ENCODE peak calls at places on chromosomes 2 and 18, in seven cellular contexts. G, H, T, K, Q, E and Y are unnamed samples.

GRCh38 chr18:10841203-10841602 is 308.2 kb downstream of the PIEZO2 start:
- DNase-seq in E (no peak), H (peak), T (no peak), G (no peak), K (no peak), Q (no peak), Y (no peak)

GRCh38 chr2:61255580-61256437 is 93.8 kb downstream of the C2orf74 start:
- DNase-seq in T (no peak), H (peak), G (no peak), E (no peak), K (peak), Q (no peak), Y (no peak)

GRCh38 chr2:100142393-100142792 is at the start of gene AFF3:
- DNase-seq in K (no peak), T (no peak), E (no peak), H (no peak), G (no peak), Q (no peak), Y (peak)

GRCh38 chr2:167438206-167438605 is 549.9 kb downstream of the XIRP2 start:
- DNase-seq in T (peak), K (peak), H (peak), E (no peak), Q (peak), G (no peak), Y (no peak)

GRCh38 chr18:31303771-31304170 is 14.2 kb upstream of the DSG1 start:
- DNase-seq in Q (no peak), T (no peak), E (no peak), K (peak), H (no peak), G (no peak), Y (no peak)

GRCh38 chr2:10814571-10815331 is 2.2 kb upstream of the PDIA6 start:
- DNase-seq in H (no peak), G (peak), T (peak), Q (no peak), K (peak), E (no peak), Y (no peak)

GRCh38 chr2:22817197-22817596 is 567.8 kb upstream of the KLHL29 start:
- DNase-seq in K (peak), E (no peak), T (no peak), Q (no peak), H (peak), G (no peak), Y (no peak)

GRCh38 chr2:181169459-181169858 is 189.1 kb downstream of the UBE2E3 start:
- DNase-seq in H (no peak), K (no peak), G (no peak), T (no peak), E (no peak), Q (no peak), Y (no peak)

GRCh38 chr2:55231546-55232083 is 478 bp downstream of the CLHC1 start:
- DNase-seq in K (no peak), H (peak), Q (no peak), G (no peak), E (no peak), T (peak), Y (no peak)

GRCh38 chr2:163182764-163183354 is 344.3 kb upstream of the KCNH7 start:
- DNase-seq in G (no peak), Q (peak), T (peak), H (peak), K (peak), E (no peak), Y (peak)

GRCh38 chr2:146776589-146776988 is 1068.2 kb upstream of the ACVR2A start:
- DNase-seq in E (no peak), G (no peak), H (no peak), T (no peak), K (no peak), Q (no peak), Y (no peak)

GRCh38 chr18:33010149-33010548 is 237.3 kb upstream of the KLHL14 start:
- DNase-seq in T (peak), Q (no peak), K (no peak), E (no peak), G (no peak), H (no peak), Y (no peak)

GRCh38 chr2:28355521-28356094 is 37.0 kb upstream of the FOSL2 start:
- DNase-seq in T (no peak), E (no peak), H (no peak), K (no peak), Q (peak), G (no peak), Y (no peak)

GRCh38 chr2:75539955-75540716 is 20.6 kb downstream of the EVA1A start:
- DNase-seq in Q (no peak), G (no peak), E (no peak), H (peak), T (no peak), K (no peak), Y (no peak)

GRCh38 chr2:127175406-127175805 is 44.7 kb downstream of the CYP27C1 start:
- DNase-seq in Q (peak), K (peak), T (no peak), G (no peak), H (peak), E (no peak), Y (no peak)

GRCh38 chr18:26702023-26702422 is 153.7 kb upstream of the KCTD1 start:
- DNase-seq in G (no peak), K (no peak), T (no peak), H (no peak), E (no peak), Q (no peak), Y (no peak)

DNA sequence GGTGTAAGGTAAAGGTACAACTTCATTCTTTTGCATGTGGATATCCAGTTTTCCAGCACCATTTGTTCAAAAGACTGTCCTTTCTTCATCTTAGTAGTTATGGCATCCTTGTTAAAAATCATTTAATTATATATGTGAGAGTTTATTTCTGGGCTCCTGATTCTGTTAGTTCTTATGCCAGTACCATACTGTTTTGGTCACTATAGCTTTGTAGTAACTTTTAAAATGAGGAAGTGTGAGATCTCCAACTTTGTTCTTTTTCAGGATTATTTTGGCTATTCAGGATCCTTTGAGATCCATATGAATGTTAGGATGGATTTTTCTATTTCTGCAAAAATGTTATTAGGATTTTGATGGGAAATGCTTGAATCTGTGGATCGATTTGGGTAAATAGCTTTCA is 16.8 kb downstream of the ACTR3 start:
- DNase-seq in Q (no peak), E (no peak), K (no peak), H (no peak), T (no peak), G (no peak), Y (no peak)
- TF ChIP-seq EZH2phosphoT487 in Q (no peak), E (no peak), K (no peak), H (no peak), T (no peak), G (no peak), Y (no peak)

GRCh38 chr2:240795468-240795867 is 24.6 kb downstream of the KIF1A start:
- DNase-seq in T (no peak), K (no peak), E (no peak), H (no peak), Q (no peak), G (no peak), Y (no peak)
- TF ChIP-seq EZH2phosphoT487 in T (no peak), K (no peak), E (no peak), H (no peak), Q (no peak), G (no peak), Y (no peak)

GRCh38 chr2:165818920-165819319 is 24.9 kb upstream of the GALNT3 start:
- DNase-seq in T (no peak), K (no peak), G (no peak), E (no peak), Q (no peak), H (no peak), Y (peak)
- TF ChIP-seq EZH2phosphoT487 in T (no peak), K (no peak), G (no peak), E (no peak), Q (no peak), H (no peak), Y (no peak)

GRCh38 chr18:35171315-35171987 is 69.4 kb upstream of the ZNF397 start:
- DNase-seq in E (no peak), K (no peak), H (peak), T (no peak), Q (peak), G (no peak), Y (no peak)

GRCh38 chr18:35172009-35172408 is 68.8 kb upstream of the ZNF397 start:
- DNase-seq in G (no peak), K (no peak), Q (no peak), H (no peak), E (no peak), T (no peak), Y (no peak)

GRCh38 chr18:35172451-35173035 is 68.3 kb upstream of the ZNF397 start:
- DNase-seq in E (no peak), T (no peak), K (no peak), G (no peak), Q (no peak), H (no peak), Y (no peak)

GRCh38 chr18:35176925-35177324 is 63.9 kb upstream of the ZNF397 start:
- DNase-seq in K (no peak), G (no peak), E (no peak), Q (no peak), T (no peak), H (no peak), Y (no peak)

DNA sequence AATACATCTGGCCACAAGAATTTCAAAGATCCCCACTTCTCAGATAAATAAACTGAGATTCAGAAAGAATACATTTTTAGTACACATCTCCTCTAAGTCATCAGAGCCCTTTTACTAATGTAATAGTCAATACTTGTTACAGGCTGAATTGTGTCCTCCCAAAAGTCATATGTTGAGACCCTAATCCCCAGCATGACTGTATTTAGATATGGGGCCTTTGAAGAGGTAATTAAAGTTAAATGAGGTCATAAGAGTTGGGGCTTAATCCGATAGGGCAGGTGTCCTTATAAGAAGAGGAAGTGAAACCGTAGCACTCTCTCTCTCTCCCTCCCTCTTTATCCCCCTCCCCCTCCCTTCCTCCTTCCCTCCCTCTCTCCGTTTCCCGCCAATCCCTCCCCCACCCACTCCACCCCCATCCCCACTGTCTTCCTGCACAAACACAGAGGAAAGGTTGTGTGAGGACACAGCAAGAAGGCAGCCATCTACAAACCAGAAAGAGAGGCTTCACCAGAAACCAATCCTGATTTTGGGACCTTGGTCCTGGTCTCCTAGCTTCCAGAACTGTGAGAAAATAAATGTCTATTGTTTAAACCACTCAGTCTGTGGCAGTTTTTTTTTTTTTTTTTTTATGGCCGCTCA is 66.6 kb upstream of the ZNF397 start:
- DNase-seq in G (no peak), T (peak), E (no peak), Q (no peak), K (no peak), H (no peak), Y (peak)
- TF ChIP-seq EZH2phosphoT487 in G (no peak), T (no peak), E (no peak), Q (no peak), K (no peak), H (no peak), Y (no peak)

GRCh38 chr2:111905990-111906735 is 7.8 kb downstream of the MERTK start:
- DNase-seq in H (no peak), T (no peak), Q (no peak), K (no peak), E (no peak), G (peak), Y (peak)

GRCh38 chr2:111900859-111901258 is 2.5 kb downstream of the MERTK start:
- DNase-seq in G (peak), Q (peak), K (peak), E (no peak), H (peak), T (peak), Y (peak)

GRCh38 chr2:111904726-111905476 is 6.5 kb downstream of the MERTK start:
- DNase-seq in H (no peak), K (no peak), E (no peak), T (no peak), Q (no peak), G (no peak), Y (no peak)

GRCh38 chr2:111903516-111903915 is 5.1 kb downstream of the MERTK start:
- DNase-seq in E (no peak), T (no peak), Q (no peak), H (no peak), K (no peak), G (no peak), Y (no peak)

DNA sequence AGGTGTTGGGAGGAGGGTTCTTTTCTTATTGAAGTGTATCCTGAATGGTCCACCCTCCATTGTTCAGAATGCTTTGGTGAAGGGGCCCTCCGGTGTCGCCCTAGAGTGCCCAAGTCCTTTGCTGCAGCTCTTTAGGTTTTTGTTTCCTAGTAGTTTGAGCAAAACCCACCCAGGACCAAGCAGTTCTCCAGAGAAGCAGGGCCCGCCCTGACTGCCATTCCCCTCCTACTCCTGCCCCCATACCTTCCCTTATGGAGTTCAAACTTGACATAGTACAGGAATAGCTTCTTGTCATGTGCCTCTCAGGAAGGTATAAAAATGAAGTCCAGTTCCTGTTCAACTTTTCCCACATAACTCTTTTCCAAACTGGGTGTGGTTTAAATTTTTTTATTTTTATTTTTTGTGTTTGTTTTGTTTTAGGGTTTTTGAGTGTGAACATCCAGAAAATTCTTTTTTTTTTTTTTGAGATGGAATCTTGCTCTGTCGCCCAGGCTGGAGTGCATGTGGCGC is 5.6 kb downstream of the MERTK start:
- DNase-seq in G (peak), T (no peak), Q (no peak), E (no peak), K (no peak), H (no peak), Y (no peak)
- TF ChIP-seq EZH2phosphoT487 in G (no peak), T (no peak), Q (no peak), E (no peak), K (no peak), H (no peak), Y (no peak)

GRCh38 chr2:67729474-67729873 is 332.3 kb downstream of the ETAA1 start:
- DNase-seq in Q (no peak), H (no peak), T (no peak), E (no peak), G (no peak), K (no peak), Y (no peak)

GRCh38 chr2:67727623-67728022 is 330.5 kb downstream of the ETAA1 start:
- DNase-seq in T (no peak), E (no peak), H (no peak), Q (no peak), G (peak), K (no peak), Y (no peak)

GRCh38 chr2:67733517-67733916 is 329.3 kb downstream of the C1D start:
- DNase-seq in K (peak), G (peak), E (peak), Q (no peak), T (peak), H (peak), Y (peak)
- TF ChIP-seq EZH2phosphoT487 in K (no peak), G (no peak), E (no peak), Q (no peak), T (no peak), H (no peak), Y (no peak)

GRCh38 chr2:98882971-98883779 is 52.9 kb downstream of the CRACDL start:
- DNase-seq in H (no peak), K (no peak), E (no peak), T (no peak), G (no peak), Q (no peak), Y (no peak)

GRCh38 chr2:98883780-98884211 is 52.2 kb downstream of the CRACDL start:
- DNase-seq in H (no peak), G (no peak), Q (no peak), E (no peak), K (no peak), T (no peak), Y (no peak)

GRCh38 chr2:98886066-98886554 is 49.9 kb downstream of the CRACDL start:
- DNase-seq in Q (no peak), H (no peak), E (no peak), K (no peak), G (no peak), T (no peak), Y (no peak)

GRCh38 chr2:98882368-98882767 is 53.7 kb downstream of the CRACDL start:
- DNase-seq in G (no peak), K (no peak), E (no peak), Q (no peak), T (no peak), H (no peak), Y (no peak)

DNA sequence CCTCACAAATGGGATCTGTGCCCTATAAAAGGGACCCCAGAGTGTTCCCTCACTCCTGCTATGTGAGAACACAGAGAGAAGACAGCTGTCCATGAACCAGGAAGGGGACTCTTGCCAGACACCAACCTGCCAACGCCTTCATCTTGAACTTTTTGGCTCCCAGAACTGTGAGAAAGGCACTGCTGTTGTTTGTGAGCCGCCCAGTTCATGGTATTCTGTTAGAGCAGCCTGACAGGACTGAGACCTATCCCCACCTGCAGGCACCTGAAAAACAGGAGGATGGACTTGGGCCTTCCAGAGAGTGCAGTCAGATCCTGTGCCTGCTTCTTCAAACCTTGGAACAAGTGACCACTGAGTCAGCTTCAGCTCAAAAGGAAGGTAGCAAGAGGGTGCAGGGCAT is 51.4 kb downstream of the CRACDL start:
- DNase-seq in K (no peak), T (no peak), H (no peak), E (no peak), G (no peak), Q (no peak), Y (no peak)
- TF ChIP-seq EZH2phosphoT487 in K (no peak), T (no peak), H (no peak), E (no peak), G (no peak), Q (no peak), Y (no peak)

GRCh38 chr2:170143045-170143717 is 34.8 kb upstream of the MYO3B start:
- DNase-seq in E (no peak), Q (no peak), H (no peak), G (no peak), K (no peak), T (no peak), Y (no peak)

GRCh38 chr2:170146784-170147183 is 31.2 kb upstream of the MYO3B start:
- DNase-seq in T (no peak), E (no peak), K (no peak), Q (no peak), G (no peak), H (no peak), Y (no peak)

GRCh38 chr2:170145191-170145590 is 32.8 kb upstream of the MYO3B start:
- DNase-seq in E (no peak), H (no peak), G (no peak), K (peak), T (no peak), Q (no peak), Y (no peak)

GRCh38 chr2:170145675-170146432 is 32.1 kb upstream of the MYO3B start:
- DNase-seq in E (no peak), Q (no peak), K (no peak), T (no peak), G (no peak), H (no peak), Y (no peak)

GRCh38 chr2:170144758-170145157 is 33.2 kb upstream of the MYO3B start:
- DNase-seq in G (no peak), Q (no peak), H (no peak), T (no peak), E (no peak), K (no peak), Y (no peak)
- TF ChIP-seq EZH2phosphoT487 in G (no peak), Q (no peak), H (no peak), T (no peak), E (no peak), K (no peak), Y (no peak)

DNA sequence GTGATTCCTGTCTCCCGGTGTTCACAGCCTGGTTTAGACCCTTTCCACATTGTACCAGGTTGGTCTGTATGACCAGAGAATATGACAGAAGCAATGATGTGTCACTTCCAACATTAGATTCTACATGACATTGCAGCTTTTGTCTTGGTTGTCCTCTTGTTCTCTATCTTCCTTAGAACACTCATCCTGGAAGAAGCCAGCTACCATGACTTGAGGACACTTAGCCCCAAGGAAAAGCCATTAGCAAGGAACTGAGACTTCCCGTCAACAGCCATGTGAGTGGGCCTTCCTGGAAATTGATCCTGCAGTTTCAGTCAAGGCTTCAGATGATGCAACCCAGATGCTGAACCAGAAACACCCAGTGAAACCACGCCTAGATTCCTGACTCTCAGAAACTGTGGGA is 143.3 kb downstream of the MREG start:
- DNase-seq in H (peak), E (peak), K (peak), T (no peak), G (no peak), Q (peak), Y (no peak)
- TF ChIP-seq EZH2phosphoT487 in H (no peak), E (no peak), K (no peak), T (no peak), G (no peak), Q (no peak), Y (no peak)

DNA sequence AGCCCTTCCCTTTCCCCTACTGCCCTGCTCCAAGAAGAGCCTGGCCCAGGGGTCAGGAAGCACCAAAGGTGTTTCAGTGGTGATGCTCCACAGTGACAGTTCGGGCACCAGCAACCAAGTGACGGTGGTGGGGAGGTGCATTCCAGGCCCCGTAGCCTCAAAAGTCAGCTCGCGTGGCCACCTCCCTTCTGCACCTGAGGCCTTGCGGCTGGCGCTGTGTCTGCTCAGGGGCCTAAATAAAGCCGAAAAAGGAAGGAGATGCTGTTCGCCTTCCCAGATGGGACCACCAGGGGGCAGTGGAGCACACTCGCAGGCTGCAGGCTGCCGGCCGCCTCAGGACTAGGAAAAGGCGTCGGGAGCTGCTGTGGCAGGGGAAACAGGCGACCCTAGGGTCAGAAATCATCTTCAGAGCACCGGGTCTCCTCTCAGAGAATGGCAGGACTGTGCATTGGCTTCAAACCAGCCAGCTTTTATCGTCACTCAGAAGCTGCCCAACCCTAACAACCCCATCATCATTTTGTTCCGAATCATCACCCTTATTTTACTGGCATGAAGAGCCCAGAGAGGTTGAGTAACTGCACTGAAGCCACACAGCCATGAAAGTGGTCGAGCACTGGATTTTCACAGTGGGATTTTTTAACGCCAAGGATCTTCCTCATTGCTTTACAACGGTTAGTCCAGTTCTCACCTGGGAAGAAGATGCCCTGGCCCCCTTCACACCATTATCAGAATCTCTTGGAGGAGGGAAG is 213.0 kb upstream of the CELF4 start:
- DNase-seq in E (peak), H (peak), Q (peak), G (peak), T (peak), K (peak), Y (peak)
- TF ChIP-seq EZH2phosphoT487 in E (no peak), H (no peak), Q (no peak), G (no peak), T (no peak), K (no peak), Y (no peak)